ENCODE peak calls at places on chromosomes 4 and X, in seven cellular contexts. N is fibroblast of pulmonary artery; H is breast epithelium; C is kidney glomerular epithelial cell; X is stimulated activated CD4-positive, alpha-beta T cell treated with anti-CD3 and anti-CD28 coated beads, Interleukin-12 subunit alpha, Interleukin-12 subunit beta, amount 100 ng/mL, for 24 hours; E is NCI-H345; F is GM23338. U is an unnamed sample.
A peak's percentile ranks its signal among the peaks of the same experiment; 100 is the strongest.

GRCh38 chrX:103664363-103664762 is 22.1 kb downstream of the MORF4L2 start:
- DNase-seq in N (no peak), H (no peak), E (no peak), F (peak; percentile 65), C (no peak), X (no peak), U (no peak)

GRCh38 chrX:53317365-53318069 is 36.1 kb upstream of the IQSEC2 start:
- DNase-seq in N (peak; percentile 56), E (peak; percentile 54), F (peak; percentile 71), C (no peak), H (peak; percentile 38), X (peak; percentile 54), U (peak; percentile 57)

GRCh38 chrX:148562846-148563245 is 62.4 kb downstream of the AFF2 start:
- DNase-seq in H (no peak), N (no peak), E (no peak), F (no peak), C (no peak), X (no peak), U (no peak)

GRCh38 chr4:144449623-144450022 is 196.3 kb upstream of the HHIP start:
- DNase-seq in E (no peak), F (no peak), C (no peak), H (no peak), N (peak; percentile 75), X (no peak), U (peak; percentile 28)

GRCh38 chr4:80094191-80094590 is 21.2 kb upstream of the ANTXR2 start:
- DNase-seq in H (no peak), F (no peak), N (peak; percentile 39), C (no peak), X (no peak), E (no peak), U (no peak)

GRCh38 chr4:186806679-186807078 is 83.0 kb upstream of the FAT1 start:
- DNase-seq in N (no peak), X (no peak), F (no peak), E (no peak), C (no peak), H (no peak), U (no peak)

GRCh38 chrX:133290076-133290475 is 71.9 kb upstream of the TFDP3 start:
- DNase-seq in N (no peak), X (no peak), H (no peak), C (no peak), F (no peak), E (no peak), U (peak; percentile 17)

GRCh38 chrX:15242899-15243555 is 26.9 kb downstream of the ASB9 start:
- DNase-seq in X (peak; percentile 13), N (peak; percentile 65), E (peak; percentile 51), C (peak; percentile 2), F (peak; percentile 36), H (no peak), U (peak; percentile 34)

GRCh38 chr4:145830699-145831098 is 107.9 kb downstream of the ZNF827 start:
- DNase-seq in X (no peak), E (no peak), H (no peak), F (no peak), N (no peak), C (no peak), U (no peak)

GRCh38 chrX:135086197-135086854 is 34.0 kb downstream of the ETDB start:
- DNase-seq in C (peak; percentile 20), F (peak; percentile 82), N (peak; percentile 68), E (peak; percentile 69), X (no peak), H (no peak), U (peak; percentile 39)

GRCh38 chrX:118569676-118570075 is 74.1 kb downstream of the DOCK11 start:
- DNase-seq in H (no peak), X (peak; percentile 2), F (no peak), E (no peak), C (no peak), N (no peak), U (no peak)

GRCh38 chrX:65667503-65668355 is at the start of gene MSN:
- DNase-seq in N (peak; percentile 54), E (no peak), H (peak; percentile 57), X (peak; percentile 72), F (peak; percentile 51), C (peak; percentile 19), U (peak; percentile 81)

GRCh38 chr4:17511950-17512795 is at the start of gene QDPR:
- DNase-seq in E (peak; percentile 46), H (peak; percentile 25), F (peak; percentile 89), X (peak; percentile 77), C (peak; percentile 11), N (peak; percentile 63), U (peak; percentile 83)

GRCh38 chr4:16914208-16914607 is 15.8 kb upstream of the LDB2 start:
- DNase-seq in H (no peak), E (no peak), C (no peak), N (peak; percentile 65), X (no peak), F (peak; percentile 69), U (no peak)

GRCh38 chrX:72080800-72081199 is 50.9 kb downstream of the RTL5 start:
- DNase-seq in H (no peak), E (no peak), F (no peak), N (no peak), X (no peak), C (no peak), U (no peak)

GRCh38 chr4:72489267-72489666 is 79.8 kb downstream of the ADAMTS3 start:
- DNase-seq in E (no peak), N (peak; percentile 63), H (no peak), F (no peak), X (no peak), C (peak; percentile 29), U (no peak)

GRCh38 chrX:108396188-108396885 is 41.9 kb downstream of the COL4A6 start:
- DNase-seq in E (no peak), C (peak; percentile 66), N (peak; percentile 23), F (peak; percentile 58), H (peak; percentile 27), X (no peak), U (peak; percentile 19)

GRCh38 chr4:153943738-153944415 is 155.0 kb upstream of the SFRP2 start:
- DNase-seq in N (no peak), X (no peak), E (no peak), F (no peak), H (no peak), C (no peak), U (no peak)

GRCh38 chrX:134692990-134693389 is 34.7 kb upstream of the PLAC1 start:
- DNase-seq in E (no peak), C (peak; percentile 48), H (no peak), X (no peak), N (peak; percentile 80), F (no peak), U (peak; percentile 51)